ENCODE peak calls at places on chromosome 12, in six cellular contexts. T, H, E, A, O and Y are unnamed samples.

GRCh38 chr12:34400986-34401658 is 378.8 kb downstream of the ALG10 start:
- DNase-seq in A (no peak), E (no peak), O (no peak), T (no peak), H (peak), Y (no peak)

GRCh38 chr12:44875417-44875953 is 630 bp downstream of the NELL2 start:
- DNase-seq in T (peak), H (no peak), A (no peak), E (peak), O (no peak), Y (peak)

GRCh38 chr12:79997115-79997805 is 62.4 kb upstream of the PPP1R12A start:
- DNase-seq in O (peak), E (no peak), H (no peak), T (no peak), A (no peak), Y (peak)

GRCh38 chr12:4477133-4477532 is 31.5 kb upstream of the FGF6 start:
- DNase-seq in H (no peak), O (no peak), A (no peak), E (no peak), T (no peak), Y (no peak)

GRCh38 chr12:117129391-117129790 is 30.2 kb upstream of the TESC start:
- DNase-seq in A (no peak), H (no peak), O (no peak), E (no peak), T (no peak), Y (no peak)

GRCh38 chr12:105317942-105318614 is 12.4 kb upstream of the C12orf75 start:
- DNase-seq in O (no peak), E (no peak), H (no peak), A (no peak), T (no peak), Y (no peak)

GRCh38 chr12:84070311-84070710 is 842.3 kb downstream of the SLC6A15 start:
- DNase-seq in T (no peak), E (no peak), H (peak), O (peak), A (no peak), Y (no peak)

GRCh38 chr12:59452259-59452658 is 143.6 kb upstream of the SLC16A7 start:
- DNase-seq in H (no peak), A (no peak), T (no peak), E (no peak), O (peak), Y (peak)

GRCh38 chr12:15050664-15051063 is 77.8 kb downstream of the PDE6H start:
- DNase-seq in H (peak), E (no peak), O (no peak), T (peak), A (no peak), Y (no peak)

GRCh38 chr12:102120886-102121285 is 903 bp downstream of the PARPBP start:
- DNase-seq in A (no peak), O (peak), H (no peak), E (no peak), T (no peak), Y (peak)